ENCODE peak calls at places on chromosomes 4 and X, in ten cellular contexts. One of them, this sample, is unnamed.

GRCh38 chr4:95300304-95300703 is 248.5 kb downstream of the UNC5C start:
- DNase-seq in AG04450: no peak
- DNase-seq in transverse colon: no peak
- DNase-seq in dorsolateral prefrontal cortex: no peak
- DNase-seq in WTC11: no peak
- DNase-seq in heart right ventricle: no peak
- DNase-seq in cardiac muscle cell: no peak
- DNase-seq in esophagus squamous epithelium: no peak
- DNase-seq in neural progenitor cell: no peak
- DNase-seq in lower leg skin: no peak
- DNase-seq in this sample: no peak

GRCh38 chrX:118164138-118164537 is 47.5 kb upstream of the KLHL13 start:
- DNase-seq in WTC11: no peak
- DNase-seq in neural progenitor cell: no peak
- DNase-seq in dorsolateral prefrontal cortex: no peak
- DNase-seq in cardiac muscle cell: no peak
- DNase-seq in lower leg skin: no peak
- DNase-seq in heart right ventricle: no peak
- DNase-seq in transverse colon: no peak
- DNase-seq in esophagus squamous epithelium: no peak
- DNase-seq in AG04450: no peak
- DNase-seq in this sample: no peak

GRCh38 chr4:22515888-22516541 is at the start of gene ADGRA3:
- DNase-seq in WTC11: peak; percentile 77
- DNase-seq in esophagus squamous epithelium: no peak
- DNase-seq in lower leg skin: peak; percentile 89
- DNase-seq in heart right ventricle: peak; percentile 71
- DNase-seq in cardiac muscle cell: peak; percentile 84
- DNase-seq in neural progenitor cell: peak; percentile 91
- DNase-seq in AG04450: no peak
- DNase-seq in dorsolateral prefrontal cortex: peak; percentile 54
- DNase-seq in transverse colon: peak; percentile 80
- DNase-seq in this sample: peak; percentile 77

GRCh38 chrX:150088042-150088441 is 149.8 kb upstream of the EOLA2 start:
- DNase-seq in WTC11: no peak
- DNase-seq in dorsolateral prefrontal cortex: no peak
- DNase-seq in transverse colon: no peak
- DNase-seq in esophagus squamous epithelium: no peak
- DNase-seq in heart right ventricle: no peak
- DNase-seq in AG04450: no peak
- DNase-seq in cardiac muscle cell: no peak
- DNase-seq in neural progenitor cell: no peak
- DNase-seq in lower leg skin: no peak
- DNase-seq in this sample: no peak

GRCh38 chr4:36676139-36677050 is 395.0 kb downstream of the DTHD1 start:
- DNase-seq in WTC11: no peak
- DNase-seq in heart right ventricle: no peak
- DNase-seq in neural progenitor cell: no peak
- DNase-seq in AG04450: no peak
- DNase-seq in esophagus squamous epithelium: no peak
- DNase-seq in cardiac muscle cell: peak; percentile 8
- DNase-seq in dorsolateral prefrontal cortex: peak; percentile 35
- DNase-seq in transverse colon: no peak
- DNase-seq in lower leg skin: no peak
- DNase-seq in this sample: no peak

GRCh38 chr4:119130365-119131065 is 5.1 kb upstream of the MYOZ2 start:
- DNase-seq in AG04450: no peak
- DNase-seq in esophagus squamous epithelium: no peak
- DNase-seq in WTC11: no peak
- DNase-seq in transverse colon: no peak
- DNase-seq in dorsolateral prefrontal cortex: no peak
- DNase-seq in neural progenitor cell: no peak
- DNase-seq in lower leg skin: no peak
- DNase-seq in heart right ventricle: no peak
- DNase-seq in cardiac muscle cell: peak; percentile 85
- DNase-seq in this sample: no peak

GRCh38 chr4:151563194-151563593 is 154.2 kb downstream of the FHIP1A start:
- DNase-seq in transverse colon: no peak
- DNase-seq in heart right ventricle: no peak
- DNase-seq in esophagus squamous epithelium: no peak
- DNase-seq in WTC11: no peak
- DNase-seq in neural progenitor cell: no peak
- DNase-seq in dorsolateral prefrontal cortex: no peak
- DNase-seq in AG04450: no peak
- DNase-seq in lower leg skin: no peak
- DNase-seq in cardiac muscle cell: no peak
- DNase-seq in this sample: no peak

GRCh38 chr4:7335363-7336066 is 99.2 kb downstream of the PSAPL1 start:
- DNase-seq in esophagus squamous epithelium: no peak
- DNase-seq in dorsolateral prefrontal cortex: peak; percentile 76
- DNase-seq in transverse colon: peak; percentile 59
- DNase-seq in cardiac muscle cell: peak; percentile 48
- DNase-seq in heart right ventricle: peak; percentile 39
- DNase-seq in WTC11: peak; percentile 91
- DNase-seq in AG04450: no peak
- DNase-seq in lower leg skin: no peak
- DNase-seq in neural progenitor cell: peak; percentile 85
- DNase-seq in this sample: peak; percentile 63

GRCh38 chr4:13541176-13541604 is 3.1 kb downstream of the NKX3-2 start:
- DNase-seq in lower leg skin: no peak
- DNase-seq in AG04450: no peak
- DNase-seq in heart right ventricle: no peak
- DNase-seq in neural progenitor cell: no peak
- DNase-seq in transverse colon: no peak
- DNase-seq in dorsolateral prefrontal cortex: no peak
- DNase-seq in esophagus squamous epithelium: no peak
- DNase-seq in WTC11: no peak
- DNase-seq in cardiac muscle cell: no peak
- DNase-seq in this sample: no peak

GRCh38 chr4:103204114-103204513 is 6.0 kb upstream of the CENPE start:
- DNase-seq in transverse colon: no peak
- DNase-seq in lower leg skin: no peak
- DNase-seq in WTC11: no peak
- DNase-seq in heart right ventricle: no peak
- DNase-seq in cardiac muscle cell: peak; percentile 25
- DNase-seq in dorsolateral prefrontal cortex: no peak
- DNase-seq in neural progenitor cell: peak; percentile 8
- DNase-seq in AG04450: no peak
- DNase-seq in esophagus squamous epithelium: no peak
- DNase-seq in this sample: no peak

GRCh38 chr4:105434940-105435339 is 38.9 kb downstream of the PPA2 start:
- DNase-seq in WTC11: no peak
- DNase-seq in cardiac muscle cell: no peak
- DNase-seq in transverse colon: no peak
- DNase-seq in AG04450: no peak
- DNase-seq in neural progenitor cell: no peak
- DNase-seq in lower leg skin: no peak
- DNase-seq in dorsolateral prefrontal cortex: no peak
- DNase-seq in esophagus squamous epithelium: no peak
- DNase-seq in heart right ventricle: no peak
- DNase-seq in this sample: no peak
- TF ChIP-seq CTCF in WTC11: no peak
- TF ChIP-seq CTCF in cardiac muscle cell: no peak
- TF ChIP-seq CTCF in transverse colon: no peak
- TF ChIP-seq CTCF in AG04450: no peak
- TF ChIP-seq CTCF in neural progenitor cell: no peak
- TF ChIP-seq CTCF in lower leg skin: no peak
- TF ChIP-seq CTCF in dorsolateral prefrontal cortex: no peak
- TF ChIP-seq CTCF in esophagus squamous epithelium: no peak
- TF ChIP-seq CTCF in heart right ventricle: no peak
- TF ChIP-seq CTCF in this sample: no peak

GRCh38 chr4:185885604-185886003 is 73.6 kb upstream of the SORBS2 start:
- DNase-seq in lower leg skin: no peak
- DNase-seq in AG04450: no peak
- DNase-seq in cardiac muscle cell: no peak
- DNase-seq in dorsolateral prefrontal cortex: no peak
- DNase-seq in transverse colon: no peak
- DNase-seq in esophagus squamous epithelium: no peak
- DNase-seq in heart right ventricle: no peak
- DNase-seq in neural progenitor cell: no peak
- DNase-seq in WTC11: no peak
- DNase-seq in this sample: no peak
- TF ChIP-seq CTCF in lower leg skin: no peak
- TF ChIP-seq CTCF in AG04450: no peak
- TF ChIP-seq CTCF in cardiac muscle cell: no peak
- TF ChIP-seq CTCF in dorsolateral prefrontal cortex: no peak
- TF ChIP-seq CTCF in transverse colon: no peak
- TF ChIP-seq CTCF in esophagus squamous epithelium: no peak
- TF ChIP-seq CTCF in heart right ventricle: no peak
- TF ChIP-seq CTCF in neural progenitor cell: no peak
- TF ChIP-seq CTCF in WTC11: no peak
- TF ChIP-seq CTCF in this sample: no peak

DNA sequence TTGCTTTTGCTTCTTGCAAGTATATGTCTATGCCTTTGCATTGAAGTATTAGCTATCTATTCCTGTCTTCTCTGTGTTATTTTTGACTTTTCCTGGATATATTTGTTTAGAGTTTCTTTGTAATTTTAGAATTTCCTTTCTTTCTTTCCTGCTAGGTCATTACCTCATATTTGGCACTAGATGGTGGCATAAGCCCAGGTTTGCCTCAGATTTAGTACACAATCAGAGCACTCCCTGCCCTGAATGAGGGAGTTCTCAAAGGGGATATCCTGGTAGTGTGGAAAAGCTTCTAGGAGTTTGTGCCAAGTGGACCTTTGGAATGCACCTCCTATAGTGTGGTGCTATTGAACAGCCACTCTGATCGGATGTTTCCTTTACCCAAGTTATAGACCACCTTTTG is 181.6 kb downstream of the UGT8 start:
- DNase-seq in transverse colon: no peak
- DNase-seq in neural progenitor cell: peak; percentile 68
- DNase-seq in cardiac muscle cell: peak; percentile 9
- DNase-seq in heart right ventricle: no peak
- DNase-seq in esophagus squamous epithelium: no peak
- DNase-seq in WTC11: no peak
- DNase-seq in AG04450: no peak
- DNase-seq in dorsolateral prefrontal cortex: no peak
- DNase-seq in lower leg skin: no peak
- DNase-seq in this sample: peak; percentile 5
- TF ChIP-seq CTCF in transverse colon: peak; percentile 23
- TF ChIP-seq CTCF in neural progenitor cell: peak; percentile 66
- TF ChIP-seq CTCF in cardiac muscle cell: peak; percentile 10
- TF ChIP-seq CTCF in heart right ventricle: no peak
- TF ChIP-seq CTCF in esophagus squamous epithelium: no peak
- TF ChIP-seq CTCF in WTC11: peak; percentile 25
- TF ChIP-seq CTCF in AG04450: peak; percentile 9
- TF ChIP-seq CTCF in dorsolateral prefrontal cortex: peak; percentile 40
- TF ChIP-seq CTCF in lower leg skin: no peak
- TF ChIP-seq CTCF in this sample: no peak

GRCh38 chr4:89949782-89950387 is 55.2 kb downstream of the MMRN1 start:
- DNase-seq in WTC11: no peak
- DNase-seq in cardiac muscle cell: no peak
- DNase-seq in lower leg skin: no peak
- DNase-seq in transverse colon: no peak
- DNase-seq in dorsolateral prefrontal cortex: no peak
- DNase-seq in AG04450: no peak
- DNase-seq in heart right ventricle: no peak
- DNase-seq in neural progenitor cell: no peak
- DNase-seq in esophagus squamous epithelium: no peak
- DNase-seq in this sample: no peak
- TF ChIP-seq CTCF in WTC11: no peak
- TF ChIP-seq CTCF in cardiac muscle cell: peak; percentile 9
- TF ChIP-seq CTCF in lower leg skin: no peak
- TF ChIP-seq CTCF in transverse colon: peak; percentile 28
- TF ChIP-seq CTCF in dorsolateral prefrontal cortex: no peak
- TF ChIP-seq CTCF in AG04450: peak; percentile 22
- TF ChIP-seq CTCF in heart right ventricle: no peak
- TF ChIP-seq CTCF in neural progenitor cell: peak; percentile 48
- TF ChIP-seq CTCF in esophagus squamous epithelium: no peak
- TF ChIP-seq CTCF in this sample: peak; percentile 26

GRCh38 chrX:50874878-50875277 is 35.7 kb upstream of the BMP15 start:
- DNase-seq in AG04450: no peak
- DNase-seq in heart right ventricle: no peak
- DNase-seq in lower leg skin: no peak
- DNase-seq in dorsolateral prefrontal cortex: no peak
- DNase-seq in cardiac muscle cell: no peak
- DNase-seq in WTC11: no peak
- DNase-seq in transverse colon: no peak
- DNase-seq in esophagus squamous epithelium: no peak
- DNase-seq in neural progenitor cell: peak; percentile 40
- DNase-seq in this sample: no peak

GRCh38 chrX:50876551-50876950 is 34.0 kb upstream of the BMP15 start:
- DNase-seq in heart right ventricle: no peak
- DNase-seq in lower leg skin: no peak
- DNase-seq in neural progenitor cell: peak; percentile 4
- DNase-seq in WTC11: no peak
- DNase-seq in esophagus squamous epithelium: no peak
- DNase-seq in cardiac muscle cell: no peak
- DNase-seq in dorsolateral prefrontal cortex: no peak
- DNase-seq in AG04450: no peak
- DNase-seq in transverse colon: no peak
- DNase-seq in this sample: no peak

GRCh38 chrX:50877310-50877709 is 33.2 kb upstream of the BMP15 start:
- DNase-seq in transverse colon: no peak
- DNase-seq in lower leg skin: no peak
- DNase-seq in cardiac muscle cell: peak; percentile 46
- DNase-seq in dorsolateral prefrontal cortex: no peak
- DNase-seq in neural progenitor cell: no peak
- DNase-seq in heart right ventricle: peak; percentile 9
- DNase-seq in WTC11: no peak
- DNase-seq in AG04450: no peak
- DNase-seq in esophagus squamous epithelium: no peak
- DNase-seq in this sample: no peak

GRCh38 chrX:50871922-50872453 is 38.5 kb upstream of the BMP15 start:
- DNase-seq in dorsolateral prefrontal cortex: no peak
- DNase-seq in heart right ventricle: no peak
- DNase-seq in AG04450: no peak
- DNase-seq in transverse colon: no peak
- DNase-seq in esophagus squamous epithelium: no peak
- DNase-seq in lower leg skin: no peak
- DNase-seq in WTC11: no peak
- DNase-seq in neural progenitor cell: no peak
- DNase-seq in cardiac muscle cell: no peak
- DNase-seq in this sample: no peak
- TF ChIP-seq CTCF in dorsolateral prefrontal cortex: no peak
- TF ChIP-seq CTCF in heart right ventricle: no peak
- TF ChIP-seq CTCF in AG04450: no peak
- TF ChIP-seq CTCF in transverse colon: no peak
- TF ChIP-seq CTCF in esophagus squamous epithelium: no peak
- TF ChIP-seq CTCF in lower leg skin: no peak
- TF ChIP-seq CTCF in WTC11: no peak
- TF ChIP-seq CTCF in neural progenitor cell: no peak
- TF ChIP-seq CTCF in cardiac muscle cell: no peak
- TF ChIP-seq CTCF in this sample: no peak